ENCODE peak calls at places on chromosomes 6 and 20, in seven cellular contexts. K is CD8-positive, alpha-beta T cell; Z is cardiac fibroblast; L is tibial nerve; B is fibroblast of the aortic adventitia; A is mammary epithelial cell; T is progenitor cell of endocrine pancreas. G is an unnamed sample.

GRCh38 chr20:23152308-23152892 is 66.3 kb upstream of the CD93 start:
- DNase-seq in K (no peak), Z (peak), L (peak), B (peak), A (no peak), T (no peak), G (no peak)

GRCh38 chr6:70398783-70399730 is 14.3 kb upstream of the FAM135A start:
- DNase-seq in K (no peak), Z (peak), L (no peak), B (peak), A (peak), T (no peak), G (no peak)

GRCh38 chr6:25346064-25346463 is 66.9 kb downstream of the CARMIL1 start:
- DNase-seq in K (no peak), Z (no peak), L (no peak), B (no peak), A (no peak), T (no peak), G (no peak)

GRCh38 chr6:33863723-33864440 is 60.1 kb upstream of the MLN start:
- DNase-seq in K (no peak), Z (no peak), L (no peak), B (no peak), A (no peak), T (no peak), G (no peak)

GRCh38 chr6:35073766-35074471 is 67.2 kb downstream of the TCP11 start:
- DNase-seq in K (no peak), Z (no peak), L (no peak), B (no peak), A (no peak), T (no peak), G (no peak)

GRCh38 chr6:14765753-14766152 is 480.1 kb upstream of the JARID2 start:
- DNase-seq in K (no peak), Z (no peak), L (no peak), B (no peak), A (no peak), T (no peak), G (no peak)

GRCh38 chr6:33313105-33313708 is 671 bp downstream of the TAPBP start:
- DNase-seq in K (no peak), Z (peak), L (peak), B (no peak), A (peak), T (no peak), G (no peak)

GRCh38 chr6:37636112-37636511 is 61.6 kb downstream of the MDGA1 start:
- DNase-seq in K (no peak), Z (no peak), L (no peak), B (no peak), A (no peak), T (no peak), G (peak)

GRCh38 chr6:134630468-134631180 is 312.7 kb upstream of the SGK1 start:
- DNase-seq in K (no peak), Z (no peak), L (peak), B (no peak), A (no peak), T (no peak), G (no peak)

GRCh38 chr6:31836676-31837611 is 9.4 kb downstream of the HSPA1B start:
- DNase-seq in K (no peak), Z (peak), L (no peak), B (peak), A (peak), T (no peak), G (no peak)

GRCh38 chr6:164296411-164296810 is 881.9 kb downstream of the QKI start:
- DNase-seq in K (no peak), Z (peak), L (no peak), B (peak), A (no peak), T (no peak), G (no peak)

GRCh38 chr20:5000263-5001173 is 792 bp downstream of the SLC23A2 start:
- DNase-seq in K (no peak), Z (no peak), L (peak), B (no peak), A (no peak), T (peak), G (no peak)

GRCh38 chr6:2224847-2225382 is 20.5 kb downstream of the GMDS start:
- DNase-seq in K (no peak), Z (no peak), L (no peak), B (no peak), A (no peak), T (no peak), G (no peak)

GRCh38 chr20:35151739-35152138 is 4.6 kb upstream of the EDEM2 start:
- DNase-seq in K (no peak), Z (peak), L (peak), B (peak), A (no peak), T (no peak), G (no peak)

GRCh38 chr20:61049684-61050083 is 202.4 kb upstream of the CDH4 start:
- DNase-seq in K (no peak), Z (no peak), L (no peak), B (no peak), A (no peak), T (no peak), G (no peak)

GRCh38 chr6:125787791-125788190 is 3.0 kb upstream of the NCOA7 start:
- DNase-seq in K (no peak), Z (peak), L (no peak), B (peak), A (no peak), T (no peak), G (no peak)

GRCh38 chr6:7008451-7008988 is 99.2 kb upstream of the RREB1 start:
- DNase-seq in K (no peak), Z (no peak), L (no peak), B (no peak), A (no peak), T (no peak), G (no peak)

GRCh38 chr6:139439278-139439813 is 64.9 kb upstream of the CITED2 start:
- DNase-seq in K (no peak), Z (peak), L (no peak), B (peak), A (peak), T (no peak), G (no peak)

GRCh38 chr6:16760536-16761468 is at the start of gene ATXN1:
- DNase-seq in K (peak), Z (peak), L (peak), B (no peak), A (peak), T (peak), G (no peak)

GRCh38 chr20:3805594-3806264 is 9.6 kb downstream of the CDC25B start:
- DNase-seq in K (no peak), Z (peak), L (no peak), B (peak), A (peak), T (no peak), G (peak)

GRCh38 chr20:3808544-3808943 is 11.8 kb upstream of the AP5S1 start:
- DNase-seq in K (no peak), Z (no peak), L (no peak), B (no peak), A (no peak), T (no peak), G (no peak)

GRCh38 chr20:3804781-3805180 is 8.7 kb downstream of the CDC25B start:
- DNase-seq in K (no peak), Z (no peak), L (no peak), B (no peak), A (no peak), T (no peak), G (peak)

GRCh38 chr20:3811421-3812258 is 8.7 kb upstream of the AP5S1 start:
- DNase-seq in K (peak), Z (peak), L (peak), B (peak), A (peak), T (no peak), G (peak)

GRCh38 chr20:3808141-3808479 is 12.0 kb downstream of the CDC25B start:
- DNase-seq in K (no peak), Z (peak), L (peak), B (peak), A (peak), T (no peak), G (peak)
- TF ChIP-seq CTCF in K (no peak), Z (no peak), L (no peak), B (no peak), A (no peak), T (no peak), G (peak)

DNA sequence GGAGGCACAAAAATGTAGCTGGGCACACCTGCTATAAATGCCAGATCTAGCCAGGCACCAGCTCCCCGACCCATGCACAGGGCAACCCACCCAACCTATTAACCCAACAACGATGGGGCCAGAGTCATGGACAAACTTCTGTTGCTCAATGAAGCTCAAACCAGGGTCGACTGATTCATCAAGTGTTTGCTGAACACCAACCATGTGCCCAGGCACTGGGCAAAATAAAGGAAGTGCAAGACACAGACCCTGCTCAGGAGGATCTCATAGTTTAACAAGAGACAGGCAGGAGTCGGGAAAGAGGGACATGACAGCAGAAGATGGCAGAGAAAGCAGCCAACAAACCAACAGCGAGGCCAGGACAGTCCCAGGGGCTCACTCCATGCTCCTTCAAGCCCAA is 18.8 kb downstream of the KCNK5 start:
- DNase-seq in K (no peak), Z (no peak), L (no peak), B (no peak), A (no peak), T (no peak), G (no peak)
- TF ChIP-seq CTCF in K (no peak), Z (no peak), L (no peak), B (no peak), A (no peak), T (no peak), G (no peak)

GRCh38 chr6:13487122-13488014 is at the start of gene GFOD1:
- DNase-seq in K (peak), Z (peak), L (peak), B (peak), A (peak), T (peak), G (no peak)
- TF ChIP-seq CTCF in K (no peak), Z (peak), L (peak), B (peak), A (no peak), T (peak), G (peak)

GRCh38 chr6:157281570-157281969 is 41.7 kb downstream of the TMEM242 start:
- DNase-seq in K (no peak), Z (no peak), L (no peak), B (no peak), A (no peak), T (no peak), G (no peak)
- TF ChIP-seq CTCF in K (no peak), Z (peak), L (peak), B (peak), A (peak), T (peak), G (peak)

GRCh38 chr20:21526776-21527175 is 12.9 kb upstream of the NKX2-2 start:
- DNase-seq in K (no peak), Z (no peak), L (no peak), B (no peak), A (no peak), T (no peak), G (no peak)

GRCh38 chr20:21528870-21529269 is 15.0 kb upstream of the NKX2-2 start:
- DNase-seq in K (no peak), Z (no peak), L (no peak), B (no peak), A (no peak), T (no peak), G (no peak)

GRCh38 chr20:21534453-21534852 is 20.6 kb upstream of the NKX2-2 start:
- DNase-seq in K (no peak), Z (no peak), L (no peak), B (no peak), A (no peak), T (no peak), G (no peak)

GRCh38 chr20:21527908-21528307 is 14.0 kb upstream of the NKX2-2 start:
- DNase-seq in K (no peak), Z (no peak), L (no peak), B (no peak), A (no peak), T (no peak), G (no peak)

DNA sequence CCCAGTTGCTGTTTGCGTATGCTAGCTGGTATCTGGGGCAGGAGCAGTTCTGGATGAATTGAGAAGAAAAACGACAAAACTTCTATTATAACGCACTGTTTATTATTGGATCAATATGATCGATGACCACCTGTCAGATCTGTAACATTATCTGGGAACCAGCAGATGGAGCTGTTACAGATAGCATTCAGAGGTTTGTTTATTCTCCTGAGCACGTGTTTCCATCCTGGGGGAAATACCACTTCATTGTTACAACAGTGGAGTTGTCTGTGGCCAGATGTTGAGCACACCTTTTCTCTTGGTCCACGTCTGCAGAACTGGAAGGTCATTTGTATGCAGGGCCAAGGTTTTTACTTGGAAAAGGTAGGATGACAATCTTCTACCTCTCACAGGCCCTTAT is 16.0 kb upstream of the NKX2-2 start:
- DNase-seq in K (no peak), Z (no peak), L (no peak), B (no peak), A (no peak), T (no peak), G (no peak)
- TF ChIP-seq CTCF in K (peak), Z (peak), L (no peak), B (peak), A (peak), T (peak), G (peak)

GRCh38 chr6:130282234-130282995 is 59.7 kb upstream of the SAMD3 start:
- DNase-seq in K (no peak), Z (peak), L (no peak), B (peak), A (peak), T (no peak), G (no peak)
- TF ChIP-seq CTCF in K (peak), Z (peak), L (no peak), B (peak), A (peak), T (peak), G (peak)

GRCh38 chr20:3744037-3744436 is 11.6 kb downstream of the HSPA12B start:
- DNase-seq in K (no peak), Z (no peak), L (no peak), B (no peak), A (no peak), T (no peak), G (peak)

GRCh38 chr20:3745686-3746173 is 13.2 kb downstream of the HSPA12B start:
- DNase-seq in K (no peak), Z (no peak), L (no peak), B (no peak), A (no peak), T (no peak), G (no peak)

GRCh38 chr20:3743251-3743650 is 10.8 kb downstream of the HSPA12B start:
- DNase-seq in K (no peak), Z (no peak), L (no peak), B (no peak), A (no peak), T (no peak), G (no peak)

GRCh38 chr20:3747471-3747870 is 15.0 kb downstream of the HSPA12B start:
- DNase-seq in K (no peak), Z (no peak), L (no peak), B (no peak), A (no peak), T (no peak), G (no peak)

DNA sequence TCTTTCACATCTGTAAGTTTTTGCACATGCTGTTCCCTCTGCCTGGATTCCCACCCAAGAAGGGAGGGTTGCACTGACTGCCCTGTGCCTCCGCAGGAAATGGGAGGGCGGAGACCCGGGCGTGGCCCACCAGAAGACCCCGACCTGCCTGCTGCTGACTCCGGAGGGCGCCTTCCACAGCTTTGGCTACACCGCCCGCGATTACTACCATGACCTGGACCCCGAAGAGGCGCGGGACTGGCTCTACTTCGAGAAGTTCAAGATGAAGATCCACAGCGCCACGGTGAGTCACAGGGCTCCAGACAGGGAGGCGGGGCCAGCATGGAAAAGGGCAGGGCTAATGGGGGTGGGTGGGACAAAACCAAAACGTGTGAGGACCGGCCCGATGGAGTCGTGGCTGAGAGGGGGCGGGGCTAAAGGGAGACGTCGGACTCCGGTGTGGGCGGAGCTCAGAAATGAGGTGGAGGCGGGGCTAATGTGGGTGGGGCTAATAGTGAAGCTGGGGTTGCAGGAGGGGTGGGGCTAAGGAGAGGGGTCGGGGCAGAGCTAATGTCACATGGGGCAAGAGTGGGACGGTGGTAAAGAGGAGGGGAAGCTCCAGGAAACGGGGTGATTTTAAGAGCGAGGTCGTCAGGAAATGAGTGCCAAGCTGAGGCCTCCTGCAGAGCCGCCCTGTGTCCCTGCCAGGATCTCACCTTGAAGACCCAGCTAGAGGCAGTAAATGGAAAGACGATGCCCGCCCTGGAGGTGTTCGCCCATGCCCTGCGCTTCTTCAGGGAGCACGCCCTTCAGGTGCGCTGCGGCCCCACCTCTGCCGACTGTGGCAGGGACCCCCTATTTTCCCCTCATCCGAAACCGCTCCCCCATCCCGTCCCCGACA is 12.6 kb downstream of the HSPA12B start:
- DNase-seq in K (peak), Z (peak), L (peak), B (no peak), A (peak), T (no peak), G (peak)
- TF ChIP-seq CTCF in K (no peak), Z (no peak), L (no peak), B (no peak), A (no peak), T (no peak), G (no peak)

GRCh38 chr6:29685718-29686326 is 4.9 kb upstream of the ZFP57 start:
- DNase-seq in K (no peak), Z (no peak), L (no peak), B (no peak), A (no peak), T (no peak), G (no peak)
- TF ChIP-seq CTCF in K (no peak), Z (peak), L (no peak), B (no peak), A (no peak), T (peak), G (peak)